ENCODE peak calls at places on chromosome 6, in six cellular contexts. E, X, V, T, W and O are unnamed samples.

GRCh38 chr6:56865081-56865875 is 89.6 kb upstream of the BEND6 start:
- DNase-seq in E (no peak), X (no peak), V (no peak), T (no peak), W (no peak), O (no peak)

GRCh38 chr6:30037182-30037788 is 23.8 kb upstream of the POLR1H start:
- DNase-seq in E (peak; percentile 47), X (no peak), V (peak; percentile 27), T (peak; percentile 38), W (no peak), O (peak; percentile 30)

GRCh38 chr6:143279385-143279784 is 171.1 kb downstream of the ADAT2 start:
- DNase-seq in E (peak; percentile 39), X (no peak), V (peak; percentile 3), T (peak; percentile 34), W (no peak), O (peak; percentile 27)

GRCh38 chr6:31597006-31597405 is 4.2 kb upstream of the NCR3 start:
- DNase-seq in E (peak; percentile 73), X (no peak), V (peak; percentile 40), T (peak; percentile 61), W (no peak), O (peak; percentile 70)

GRCh38 chr6:13874191-13874549 is 50.6 kb upstream of the RNF182 start:
- DNase-seq in E (no peak), X (no peak), V (no peak), T (no peak), W (no peak), O (no peak)

GRCh38 chr6:32416031-32416430 is 9.1 kb upstream of the BTNL2 start:
- DNase-seq in E (no peak), X (no peak), V (no peak), T (no peak), W (no peak), O (no peak)

GRCh38 chr6:34717466-34717865 is 20.9 kb upstream of the ILRUN start:
- DNase-seq in E (no peak), X (no peak), V (no peak), T (no peak), W (no peak), O (no peak)

GRCh38 chr6:14129572-14129971 is 12.0 kb downstream of the CD83 start:
- DNase-seq in E (peak; percentile 64), X (peak; percentile 27), V (peak; percentile 51), T (peak; percentile 70), W (no peak), O (peak; percentile 76)

GRCh38 chr6:163459536-163459935 is 45.0 kb downstream of the QKI start:
- DNase-seq in E (no peak), X (no peak), V (no peak), T (no peak), W (no peak), O (no peak)

GRCh38 chr6:35757461-35758123 is 18.8 kb upstream of the CLPSL2 start:
- DNase-seq in E (peak; percentile 59), X (no peak), V (peak; percentile 46), T (peak; percentile 75), W (no peak), O (no peak)

GRCh38 chr6:75266716-75267291 is 17.8 kb downstream of the TMEM30A start:
- DNase-seq in E (peak; percentile 25), X (no peak), V (peak; percentile 32), T (peak; percentile 42), W (no peak), O (peak; percentile 40)

GRCh38 chr6:117908246-117909107 is 1.4 kb downstream of the SLC35F1 start:
- DNase-seq in E (no peak), X (no peak), V (no peak), T (no peak), W (no peak), O (no peak)

GRCh38 chr6:136967874-136968752 is 46.0 kb downstream of the SLC35D3 start:
- DNase-seq in E (peak; percentile 83), X (peak; percentile 53), V (peak; percentile 77), T (peak; percentile 69), W (peak; percentile 35), O (peak; percentile 42)

GRCh38 chr6:133241088-133241900 is at the start of gene EYA4:
- DNase-seq in E (no peak), X (no peak), V (peak; percentile 41), T (no peak), W (no peak), O (peak; percentile 51)

GRCh38 chr6:71720705-71721104 is 165.6 kb upstream of the RIMS1 start:
- DNase-seq in E (no peak), X (no peak), V (no peak), T (no peak), W (no peak), O (no peak)

GRCh38 chr6:71724456-71725180 is 161.7 kb upstream of the RIMS1 start:
- DNase-seq in E (no peak), X (no peak), V (no peak), T (no peak), W (no peak), O (no peak)

GRCh38 chr6:71726121-71726520 is 160.2 kb upstream of the RIMS1 start:
- DNase-seq in E (no peak), X (no peak), V (no peak), T (no peak), W (no peak), O (no peak)

GRCh38 chr6:71721642-71722041 is 164.7 kb upstream of the RIMS1 start:
- DNase-seq in E (no peak), X (no peak), V (no peak), T (no peak), W (no peak), O (no peak)
- TF ChIP-seq CHD2 in E (no peak), X (no peak), V (no peak), T (no peak), W (no peak), O (no peak)

DNA sequence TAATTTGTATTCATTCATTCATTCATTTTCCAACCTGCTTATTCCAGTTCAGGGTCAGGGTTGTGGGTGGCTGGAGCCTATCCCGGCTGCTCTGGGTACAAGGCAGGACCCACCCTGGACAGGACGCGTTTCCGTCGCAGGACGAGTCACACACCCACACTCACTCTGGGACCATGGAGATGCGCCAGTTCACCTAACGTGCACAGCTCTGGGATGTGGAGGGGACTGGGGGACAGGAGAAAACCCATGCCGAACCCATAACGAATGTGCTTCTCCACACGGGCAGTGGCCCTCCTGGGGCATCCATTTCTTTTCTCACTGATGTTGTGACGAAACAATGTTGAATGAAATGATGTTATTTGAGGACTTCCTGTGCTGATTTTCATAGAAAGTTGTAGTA is 26.5 kb downstream of the ERMARD start:
- DNase-seq in E (no peak), X (no peak), V (no peak), T (no peak), W (no peak), O (no peak)
- TF ChIP-seq CHD2 in E (no peak), X (no peak), V (no peak), T (no peak), W (no peak), O (no peak)

GRCh38 chr6:4914412-4915159 is 89.3 kb downstream of the RPP40 start:
- DNase-seq in E (no peak), X (no peak), V (no peak), T (no peak), W (no peak), O (no peak)
- TF ChIP-seq CHD2 in E (no peak), X (no peak), V (no peak), T (no peak), W (no peak), O (no peak)

GRCh38 chr6:140225587-140226438 is 851.4 kb upstream of the CITED2 start:
- DNase-seq in E (no peak), X (no peak), V (no peak), T (no peak), W (no peak), O (no peak)
- TF ChIP-seq CHD2 in E (no peak), X (no peak), V (no peak), T (no peak), W (no peak), O (no peak)

GRCh38 chr6:110389689-110390382 is 25.5 kb downstream of the DDO start:
- DNase-seq in E (no peak), X (no peak), V (no peak), T (no peak), W (no peak), O (no peak)

GRCh38 chr6:110385458-110385863 is 27.3 kb upstream of the METTL24 start:
- DNase-seq in E (no peak), X (no peak), V (no peak), T (peak; percentile 88), W (no peak), O (no peak)

GRCh38 chr6:110390404-110390803 is 25.0 kb downstream of the DDO start:
- DNase-seq in E (no peak), X (no peak), V (no peak), T (no peak), W (no peak), O (no peak)

GRCh38 chr6:110392727-110393126 is 22.6 kb downstream of the DDO start:
- DNase-seq in E (no peak), X (no peak), V (no peak), T (no peak), W (no peak), O (no peak)

GRCh38 chr6:110387986-110388385 is 27.4 kb downstream of the DDO start:
- DNase-seq in E (no peak), X (no peak), V (no peak), T (no peak), W (no peak), O (no peak)
- TF ChIP-seq CHD2 in E (no peak), X (no peak), V (no peak), T (no peak), W (no peak), O (no peak)

DNA sequence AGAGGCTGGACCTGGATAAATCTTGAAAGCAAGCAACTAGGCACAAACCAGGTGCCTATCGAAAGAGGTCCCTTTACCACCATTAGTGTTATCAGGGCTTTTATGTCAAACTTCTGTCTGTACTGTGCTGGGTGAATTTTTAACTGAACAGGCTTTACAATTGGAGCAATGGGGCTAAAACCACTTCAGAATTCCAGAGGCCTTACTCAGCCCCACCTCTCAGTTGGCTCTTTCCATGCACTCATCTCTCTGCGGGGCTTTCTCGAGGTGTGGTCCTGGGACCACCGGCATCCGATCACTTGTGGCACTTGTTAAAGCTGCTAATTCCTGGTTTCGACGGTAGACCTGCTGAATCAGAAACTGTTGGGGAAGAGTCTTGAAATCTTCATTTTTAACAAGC is 232.5 kb downstream of the SOX4 start:
- DNase-seq in E (no peak), X (peak; percentile 39), V (peak; percentile 21), T (peak; percentile 13), W (no peak), O (no peak)
- TF ChIP-seq CHD2 in E (no peak), X (no peak), V (no peak), T (no peak), W (no peak), O (no peak)

DNA sequence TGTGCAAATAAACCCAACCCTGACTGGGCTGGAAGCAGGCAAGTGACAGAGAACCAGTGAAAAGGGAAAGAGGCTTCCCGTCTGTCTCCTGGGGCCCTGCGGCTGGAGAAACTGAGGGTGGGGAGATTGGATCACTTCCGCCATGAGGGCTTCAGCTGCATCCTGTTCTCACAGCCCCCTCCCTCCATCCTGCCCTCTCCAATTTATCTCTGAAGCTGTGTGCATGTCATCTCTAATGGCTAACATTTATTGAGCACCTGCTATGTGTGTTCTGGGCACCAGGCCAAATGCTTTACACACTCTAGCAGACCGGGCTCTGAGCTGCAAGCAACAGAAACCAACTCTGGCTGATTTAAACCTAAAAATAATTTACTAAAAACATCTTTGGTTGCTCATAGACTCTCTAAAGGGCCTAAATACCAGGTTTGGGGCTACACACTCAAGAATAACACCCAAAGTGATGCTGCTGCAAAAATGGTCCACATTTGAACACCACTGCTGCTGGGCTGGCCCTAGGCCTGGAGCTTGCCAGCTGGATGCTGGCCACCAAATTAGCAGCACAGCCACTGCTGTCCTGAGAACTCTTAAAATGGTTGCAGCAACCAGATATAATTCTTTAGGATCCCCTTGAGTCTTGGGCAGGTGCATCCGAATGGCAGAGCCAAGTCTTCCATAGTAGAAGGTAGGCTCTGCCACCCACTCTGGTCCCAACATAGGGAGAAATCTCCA is 123.6 kb upstream of the LRFN2 start:
- DNase-seq in E (no peak), X (no peak), V (no peak), T (no peak), W (peak; percentile 15), O (no peak)
- TF ChIP-seq CHD2 in E (no peak), X (no peak), V (no peak), T (no peak), W (no peak), O (no peak)